ENCODE peak calls at places on chromosome 17, in eight cellular contexts. S is testis, T is GM12878, R is ovary, N is prostate gland, Q is HepG2, C is GM12891, A is Peyer's patch. U is an unnamed sample.

GRCh38 chr17:71689782-71690181 is 431.0 kb upstream of the SOX9 start:
- DNase-seq in N (no peak), Q (no peak), T (no peak), A (no peak), S (no peak), R (no peak), C (no peak), U (no peak)

GRCh38 chr17:975321-975982 is 4.1 kb downstream of the NXN start:
- DNase-seq in T (no peak), N (no peak), A (no peak), R (no peak), S (no peak), Q (no peak), C (no peak), U (no peak)

GRCh38 chr17:64507418-64507766 is 615 bp downstream of the CEP95 start:
- DNase-seq in S (no peak), R (no peak), C (peak), N (peak), A (no peak), T (no peak), Q (peak), U (no peak)

GRCh38 chr17:63696381-63696961 is 3.5 kb downstream of the LIMD2 start:
- DNase-seq in Q (peak), C (no peak), R (no peak), N (no peak), A (peak), T (no peak), S (peak), U (no peak)

GRCh38 chr17:8069587-8069860 is 18.0 kb downstream of the ALOX12B start:
- DNase-seq in C (no peak), R (no peak), T (no peak), N (no peak), Q (no peak), A (no peak), S (no peak), U (no peak)

GRCh38 chr17:51745993-51746392 is 412.5 kb downstream of the CA10 start:
- DNase-seq in T (no peak), N (no peak), R (no peak), C (no peak), S (no peak), A (no peak), Q (no peak), U (no peak)

GRCh38 chr17:13429201-13429600 is 172.5 kb downstream of the HS3ST3A1 start:
- DNase-seq in N (no peak), T (no peak), S (no peak), Q (no peak), R (no peak), A (no peak), C (no peak), U (no peak)

GRCh38 chr17:43530303-43531081 is 15.6 kb downstream of the ETV4 start:
- DNase-seq in C (no peak), R (peak), S (peak), Q (peak), N (peak), A (no peak), T (no peak), U (peak)

GRCh38 chr17:48023408-48024148 is 14.0 kb downstream of the COPZ2 start:
- DNase-seq in T (no peak), S (peak), C (no peak), N (peak), Q (peak), R (peak), A (peak), U (peak)

GRCh38 chr17:59110973-59111372 is 4.3 kb upstream of the TRIM37 start:
- DNase-seq in T (no peak), S (no peak), R (no peak), A (no peak), C (no peak), N (no peak), Q (no peak), U (no peak)

GRCh38 chr17:4101127-4101798 is 41.6 kb downstream of the ZZEF1 start:
- DNase-seq in S (peak), T (peak), A (no peak), R (no peak), Q (no peak), N (no peak), C (no peak), U (no peak)

GRCh38 chr17:54849660-54850059 is 51.0 kb upstream of the TOM1L1 start:
- DNase-seq in A (no peak), Q (no peak), T (no peak), R (no peak), S (no peak), N (no peak), C (no peak), U (no peak)

GRCh38 chr17:1724869-1725641 is 551 bp downstream of the WDR81 start:
- DNase-seq in R (peak), A (no peak), Q (no peak), S (no peak), T (no peak), C (no peak), N (no peak), U (no peak)

GRCh38 chr17:63191610-63192009 is 225.6 kb downstream of the TANC2 start:
- DNase-seq in N (no peak), A (peak), Q (no peak), T (no peak), S (no peak), R (no peak), C (no peak), U (no peak)

GRCh38 chr17:20935740-20936139 is 107.1 kb downstream of the USP22 start:
- DNase-seq in C (no peak), S (no peak), Q (no peak), R (no peak), A (no peak), N (no peak), T (no peak), U (no peak)

GRCh38 chr17:10243905-10244844 is 45.8 kb upstream of the GAS7 start:
- DNase-seq in C (no peak), Q (no peak), R (peak), N (no peak), S (no peak), T (no peak), A (no peak), U (peak)

GRCh38 chr17:42408076-42408475 is 15.0 kb downstream of the CAVIN1 start:
- DNase-seq in N (no peak), A (no peak), Q (no peak), S (no peak), R (no peak), C (no peak), T (no peak), U (no peak)

GRCh38 chr17:29663155-29663554 is 40.4 kb upstream of the CORO6 start:
- DNase-seq in R (no peak), S (no peak), C (no peak), Q (peak), T (no peak), N (no peak), A (no peak), U (no peak)

GRCh38 chr17:8488931-8489330 is 53.2 kb downstream of the NDEL1 start:
- DNase-seq in N (no peak), R (peak), Q (no peak), T (no peak), A (no peak), C (no peak), S (no peak), U (peak)

GRCh38 chr17:43446773-43447172 is 37.0 kb upstream of the DHX8 start:
- DNase-seq in T (no peak), C (no peak), Q (no peak), N (no peak), A (no peak), R (no peak), S (no peak), U (no peak)

GRCh38 chr17:56752263-56752662 is 81.5 kb downstream of the C17orf67 start:
- DNase-seq in N (no peak), C (no peak), T (no peak), R (no peak), A (no peak), Q (no peak), S (no peak), U (no peak)

GRCh38 chr17:16449121-16449570 is 33.8 kb downstream of the TRPV2 start:
- DNase-seq in C (no peak), A (no peak), T (no peak), N (no peak), Q (no peak), S (no peak), R (no peak), U (no peak)

GRCh38 chr17:5825717-5826330 is 241.5 kb upstream of the NLRP1 start:
- DNase-seq in N (no peak), T (no peak), C (no peak), Q (no peak), S (no peak), R (no peak), A (no peak), U (no peak)

GRCh38 chr17:38341035-38341721 is 2.6 kb downstream of the GPR179 start:
- DNase-seq in Q (peak), S (peak), R (no peak), T (no peak), A (no peak), C (no peak), N (peak), U (peak)

GRCh38 chr17:11736613-11737289 is 138.5 kb downstream of the DNAH9 start:
- DNase-seq in N (no peak), Q (no peak), R (no peak), A (no peak), S (no peak), C (no peak), T (no peak), U (no peak)

DNA sequence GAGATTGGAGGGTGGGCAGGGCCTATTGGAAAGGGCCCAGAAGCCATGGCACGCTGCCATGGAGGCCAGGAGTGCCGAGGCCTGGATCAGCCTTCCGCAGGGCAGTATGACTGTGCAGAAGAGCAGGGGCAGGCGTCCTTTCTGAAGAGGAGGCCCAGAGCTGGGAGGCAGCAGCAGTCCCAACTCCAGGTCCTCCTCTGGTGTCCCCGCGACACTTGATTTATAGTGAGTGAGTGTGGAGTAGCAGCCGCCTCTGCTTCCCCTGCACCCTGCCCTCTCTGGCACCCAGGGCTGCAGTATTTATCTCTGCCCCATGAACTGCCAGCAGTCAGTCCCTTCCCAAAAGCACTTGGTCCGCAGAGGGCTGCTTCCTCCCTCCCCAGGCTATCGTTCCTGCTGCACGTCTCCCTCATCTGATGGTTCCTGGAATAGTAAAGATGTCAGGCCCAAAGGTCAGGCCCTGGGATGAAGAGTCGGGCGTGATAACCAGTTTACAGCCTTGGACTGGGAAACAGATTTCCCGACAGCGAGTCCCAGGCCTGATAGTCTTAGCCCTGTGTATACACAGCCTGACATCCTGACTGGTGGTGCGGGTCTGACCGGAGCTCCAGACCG is 32.9 kb downstream of the PGS1 start:
- DNase-seq in A (no peak), T (no peak), R (peak), N (no peak), S (no peak), Q (no peak), C (no peak), U (no peak)
- TF ChIP-seq POLR2A in A (peak), T (no peak), R (no peak), N (no peak), S (no peak), Q (no peak), C (no peak), U (no peak)

DNA sequence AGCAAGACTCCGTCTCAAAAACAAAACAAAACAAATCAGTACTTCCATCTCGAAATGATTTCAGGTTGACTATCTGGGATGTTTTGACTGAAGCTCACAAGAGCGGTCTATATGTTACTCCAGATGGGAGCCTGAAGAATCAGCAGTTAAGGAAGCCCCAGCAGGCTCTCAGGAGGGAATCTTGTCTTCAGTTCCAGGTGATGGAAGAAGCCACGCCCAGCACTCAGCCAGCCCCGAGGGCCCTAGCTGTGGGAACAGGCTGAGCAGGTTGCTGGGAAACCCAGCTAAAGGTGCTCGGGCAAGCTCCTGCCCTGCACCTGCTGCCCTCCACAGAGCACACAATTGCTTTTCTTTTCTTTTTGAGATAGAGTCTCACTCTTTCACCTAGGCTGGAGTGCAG is 32.4 kb downstream of the WIPI1 start:
- DNase-seq in C (no peak), S (no peak), N (no peak), A (no peak), R (no peak), Q (no peak), T (no peak), U (no peak)
- TF ChIP-seq POLR2A in C (no peak), S (no peak), N (no peak), A (no peak), R (no peak), Q (no peak), T (no peak), U (no peak)

DNA sequence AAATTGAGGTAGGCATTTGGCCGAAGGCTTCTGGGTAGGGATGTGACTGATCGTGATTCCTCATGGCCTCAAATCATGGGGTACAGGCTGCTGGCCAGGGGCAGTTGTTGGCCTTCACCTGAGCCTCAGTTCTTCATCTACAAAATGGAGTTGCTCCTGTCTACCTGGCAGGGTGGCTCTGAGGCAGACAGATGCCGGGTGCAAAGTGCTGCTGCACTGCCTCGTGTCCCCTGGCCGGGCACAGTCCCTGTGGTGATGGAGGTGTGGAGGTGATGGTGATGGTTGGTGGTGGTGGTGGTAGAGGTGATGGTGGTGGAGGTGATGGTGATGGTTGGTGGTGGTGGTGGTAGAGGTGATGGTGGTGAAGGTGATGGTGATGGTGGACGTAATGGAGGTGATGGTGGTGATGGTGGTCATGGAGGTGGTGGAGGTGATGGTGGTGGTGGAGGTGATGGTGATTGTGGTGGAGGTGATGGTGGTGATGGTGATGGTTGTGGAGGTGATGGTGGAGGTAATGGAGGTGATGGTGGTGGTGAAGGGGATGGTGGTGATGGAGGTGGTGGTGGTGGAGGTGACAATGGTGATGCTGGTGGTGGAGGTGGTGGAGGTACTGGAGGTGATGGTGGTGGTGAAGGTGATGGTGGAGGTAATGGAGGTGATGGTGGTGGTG is 52.6 kb downstream of the RNF213 start:
- DNase-seq in R (no peak), C (no peak), S (no peak), Q (no peak), T (no peak), A (no peak), N (no peak), U (no peak)
- TF ChIP-seq POLR2A in R (no peak), C (no peak), S (no peak), Q (no peak), T (no peak), A (no peak), N (no peak), U (no peak)

GRCh38 chr17:82270651-82271050 is 2.8 kb downstream of the CSNK1D start:
- DNase-seq in Q (no peak), C (no peak), N (no peak), S (no peak), R (no peak), T (no peak), A (no peak), U (no peak)

GRCh38 chr17:82271401-82271800 is 2.1 kb downstream of the CSNK1D start:
- DNase-seq in S (no peak), A (no peak), R (no peak), Q (no peak), N (no peak), T (no peak), C (no peak), U (no peak)

GRCh38 chr17:82273327-82274133 is at the start of gene CSNK1D:
- DNase-seq in Q (peak), N (peak), A (peak), C (peak), S (peak), T (peak), R (peak), U (peak)

GRCh38 chr17:82274134-82275020 is 877 bp upstream of the CSNK1D start:
- DNase-seq in C (no peak), R (no peak), S (no peak), Q (no peak), N (no peak), A (no peak), T (no peak), U (no peak)

GRCh38 chr17:82272495-82273326 is 789 bp downstream of the CSNK1D start:
- DNase-seq in S (peak), A (peak), N (no peak), Q (no peak), C (peak), T (no peak), R (peak), U (no peak)
- TF ChIP-seq POLR2A in S (no peak), A (no peak), N (no peak), Q (no peak), C (peak), T (no peak), R (no peak), U (no peak)

GRCh38 chr17:39916918-39917317 is 1.5 kb downstream of the GSDMB start:
- DNase-seq in R (no peak), T (no peak), S (no peak), C (no peak), A (no peak), Q (peak), N (no peak), U (no peak)
- TF ChIP-seq POLR2A in R (no peak), T (no peak), S (no peak), C (no peak), A (no peak), Q (no peak), N (no peak), U (no peak)

GRCh38 chr17:75587718-75588545 is at the start of gene MYO15B:
- DNase-seq in Q (no peak), S (peak), N (no peak), R (peak), A (peak), T (no peak), C (peak), U (peak)
- TF ChIP-seq POLR2A in Q (no peak), S (no peak), N (no peak), R (peak), A (no peak), T (peak), C (no peak), U (no peak)

GRCh38 chr17:78255953-78256704 is 24.7 kb downstream of the TMEM235 start:
- DNase-seq in R (no peak), S (no peak), C (no peak), T (no peak), Q (no peak), N (no peak), A (no peak), U (no peak)

GRCh38 chr17:78255029-78255656 is 23.7 kb downstream of the TMEM235 start:
- DNase-seq in N (no peak), R (no peak), A (no peak), S (no peak), C (no peak), T (no peak), Q (no peak), U (no peak)

GRCh38 chr17:78252111-78252634 is 20.7 kb downstream of the TMEM235 start:
- DNase-seq in A (peak), R (no peak), T (no peak), S (no peak), N (no peak), Q (no peak), C (peak), U (peak)

GRCh38 chr17:78252701-78253635 is 21.5 kb downstream of the TMEM235 start:
- DNase-seq in N (no peak), C (no peak), R (no peak), Q (no peak), T (no peak), A (peak), S (no peak), U (peak)

DNA sequence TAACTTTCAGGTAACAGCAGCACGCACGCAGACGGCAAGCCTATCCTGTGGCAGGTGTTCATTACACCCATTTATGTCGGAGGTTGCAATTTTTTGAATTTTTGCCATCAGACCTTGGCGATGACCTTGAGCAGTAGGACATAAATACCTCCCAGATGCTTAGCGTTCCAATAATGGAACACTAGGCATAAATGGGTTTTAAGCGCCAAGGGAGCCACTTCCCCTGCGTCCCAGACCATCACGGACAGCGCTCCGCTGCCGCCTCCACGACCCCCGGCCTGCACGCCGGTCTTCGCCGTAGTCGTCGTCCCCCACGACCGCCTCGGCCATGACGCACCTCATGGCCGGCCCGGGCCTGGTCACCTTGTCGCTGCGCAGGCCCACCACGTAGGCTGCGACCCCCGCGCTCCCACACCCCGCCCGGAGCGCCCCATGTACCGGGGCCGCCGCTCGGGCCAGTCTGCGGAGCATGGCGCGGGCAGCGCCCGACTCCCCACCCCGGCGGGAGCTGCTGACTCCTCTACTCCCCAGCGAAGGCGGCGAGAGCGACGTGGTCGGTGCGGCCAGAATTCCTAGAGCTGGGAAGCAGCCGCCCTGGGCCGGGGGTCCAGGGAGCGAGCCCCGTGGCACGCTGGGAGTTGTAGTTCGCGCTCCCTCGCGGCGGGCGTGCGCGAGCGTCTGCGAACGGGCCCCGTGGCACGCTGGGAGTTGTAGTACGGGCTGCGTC is 22.7 kb downstream of the TMEM235 start:
- DNase-seq in C (peak), A (peak), T (no peak), S (peak), R (peak), N (peak), Q (peak), U (peak)
- TF ChIP-seq POLR2A in C (no peak), A (peak), T (no peak), S (no peak), R (no peak), N (peak), Q (peak), U (no peak)